ENCODE peak calls at places on chromosomes 13 and 19, in four cellular contexts. J is activated CD4-positive, alpha-beta T cell treated with anti-CD3 and anti-CD28 coated beads, Interleukin-2, amount 50 U/mL, for 24 hours; M is stimulated activated CD4-positive, alpha-beta T cell treated with anti-CD3 and anti-CD28 coated beads, TNF-alpha, amount 100 ng/mL, for 4 hours; C is CD4-positive, alpha-beta memory T cell. F is an unnamed sample.

GRCh38 chr13:111852701-111853100 is 214.2 kb upstream of the SOX1 start:
- DNase-seq in J (no peak), M (no peak), C (no peak), F (no peak)

GRCh38 chr13:72062566-72062965 is 195.6 kb upstream of the DACH1 start:
- DNase-seq in J (no peak), M (no peak), C (no peak), F (peak)

GRCh38 chr19:50794074-50794777 is 4.0 kb downstream of the ACP4 start:
- DNase-seq in J (no peak), M (no peak), C (no peak), F (no peak)

GRCh38 chr19:29532956-29533355 is 7.2 kb downstream of the VSTM2B start:
- DNase-seq in J (no peak), M (no peak), C (no peak), F (no peak)

GRCh38 chr13:98997051-98997730 is 19.3 kb upstream of the DOCK9 start:
- DNase-seq in J (no peak), M (no peak), C (no peak), F (no peak)

GRCh38 chr13:92097337-92097903 is 699.0 kb downstream of the GPC5 start:
- DNase-seq in J (no peak), M (no peak), C (no peak), F (no peak)

GRCh38 chr19:5850743-5851293 is 431 bp downstream of the FUT3 start:
- DNase-seq in J (no peak), M (no peak), C (no peak), F (no peak)

GRCh38 chr19:39420769-39421168 is 8.3 kb downstream of the PLEKHG2 start:
- DNase-seq in J (no peak), M (no peak), C (no peak), F (no peak)

GRCh38 chr19:18657590-18658365 is 20.9 kb downstream of the KLHL26 start:
- DNase-seq in J (no peak), M (no peak), C (no peak), F (no peak)

GRCh38 chr13:81487151-81487550 is 1146.2 kb upstream of the SPRY2 start:
- DNase-seq in J (no peak), M (no peak), C (no peak), F (peak)